ENCODE peak calls at places on chromosomes 2 and 18, in four cellular contexts. K, M, E and B are unnamed samples. For H4K20me1, the result is how much of the 10 kb centered on the place peaks cover.

GRCh38 chr2:73516033-73516432 is 126.2 kb downstream of the NAT8 start:
- DNase-seq in K (peak), M (no peak), E (no peak), B (no peak)

GRCh38 chr2:187208199-187208785 is 239.8 kb downstream of the CALCRL start:
- DNase-seq in K (no peak), M (no peak), E (no peak), B (no peak)

GRCh38 chr2:237143118-237143517 is 57.4 kb downstream of the COPS8 start:
- DNase-seq in K (no peak), M (no peak), E (no peak), B (no peak)

GRCh38 chr2:184654945-184655344 is 56.6 kb downstream of the ZNF804A start:
- DNase-seq in K (peak), M (no peak), E (no peak), B (no peak)

GRCh38 chr2:26314243-26314642 is 31.7 kb upstream of the SELENOI start:
- DNase-seq in K (no peak), M (no peak), E (peak), B (no peak)

GRCh38 chr2:191501390-191502168 is 176.4 kb upstream of the NABP1 start:
- DNase-seq in K (peak), M (peak), E (no peak), B (no peak)

GRCh38 chr2:2057125-2057721 is 273.9 kb downstream of the MYT1L start:
- DNase-seq in K (peak), M (no peak), E (peak), B (peak)

GRCh38 chr2:181847729-181848128 is 43.8 kb upstream of the ITPRID2 start:
- DNase-seq in K (no peak), M (no peak), E (no peak), B (no peak)

GRCh38 chr2:112483047-112483473 is 1.1 kb downstream of the TTL start:
- DNase-seq in K (peak), M (peak), E (peak), B (peak)

GRCh38 chr2:236668531-236668969 is 98.9 kb downstream of the ACKR3 start:
- DNase-seq in K (no peak), M (no peak), E (no peak), B (no peak)

GRCh38 chr2:6470518-6470917 is 395.2 kb downstream of the CMPK2 start:
- DNase-seq in K (no peak), M (no peak), E (no peak), B (no peak)

GRCh38 chr2:159072795-159073194 is 104.4 kb downstream of the TANC1 start:
- DNase-seq in K (peak), M (no peak), E (no peak), B (no peak)

GRCh38 chr18:59837586-59837985 is 62.2 kb upstream of the PMAIP1 start:
- DNase-seq in K (peak), M (peak), E (peak), B (peak)

GRCh38 chr18:49668583-49669290 is 106.9 kb downstream of the LIPG start:
- DNase-seq in K (peak), M (no peak), E (no peak), B (no peak)

DNA sequence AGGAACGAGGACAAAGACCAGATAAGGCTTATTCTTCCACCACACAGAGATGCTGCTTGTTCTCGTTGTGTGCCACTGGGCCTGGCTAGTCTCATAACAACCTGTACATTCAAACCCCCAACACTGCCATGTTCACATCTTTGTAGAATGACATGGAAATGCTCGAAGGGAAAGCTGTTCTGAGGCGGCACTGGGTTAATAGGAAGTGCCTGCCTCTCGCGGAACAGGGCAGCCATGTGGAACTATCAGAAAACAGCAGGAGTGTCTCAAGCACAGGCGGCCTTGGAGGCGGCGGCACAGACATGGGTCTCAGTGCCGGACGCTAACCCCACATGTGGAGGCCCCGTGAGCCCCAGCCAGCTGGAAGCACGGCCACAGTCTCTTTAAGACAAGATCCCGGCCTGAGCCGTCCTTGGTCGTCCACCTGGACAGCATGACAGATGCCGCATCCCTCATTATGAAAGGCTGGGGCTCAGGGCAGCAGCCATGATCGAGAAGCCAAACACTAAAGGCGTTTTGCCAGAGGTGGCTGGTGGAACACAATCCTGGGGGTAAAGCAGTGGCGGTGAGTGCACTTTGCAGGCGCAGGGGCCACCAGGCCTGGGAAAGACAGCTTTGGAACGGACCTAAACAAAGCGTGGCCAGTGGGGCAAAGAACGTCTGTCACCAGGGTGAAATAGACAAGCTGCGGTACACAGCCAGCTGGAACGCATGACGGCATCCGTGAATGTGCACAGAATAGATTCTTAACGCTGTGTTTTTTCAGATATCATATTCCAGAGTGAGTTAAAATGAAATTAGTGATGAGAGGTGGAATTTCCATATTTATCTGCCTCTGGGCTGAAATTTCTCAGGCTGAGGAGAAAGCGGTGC is 161.0 kb downstream of the HDAC4 start:
- DNase-seq in K (no peak), M (peak), E (no peak), B (no peak)
- H4K20me1 ChIP-seq in K (under half), M (under half), E (under half), B (half or more)

GRCh38 chr2:61898810-61899209 is 6.7 kb upstream of the COMMD1 start:
- DNase-seq in K (no peak), M (peak), E (no peak), B (no peak)
- TF ChIP-seq CTCF in K (peak), M (peak), E (peak), B (peak)

GRCh38 chr18:3264362-3264761 is 2.4 kb downstream of the MYL12B start:
- DNase-seq in K (no peak), M (no peak), E (no peak), B (no peak)
- H4K20me1 ChIP-seq in K (under half), M (half or more), E (half or more), B (half or more)

GRCh38 chr2:74887445-74887951 is 53.6 kb downstream of the HK2 start:
- DNase-seq in K (peak), M (no peak), E (no peak), B (no peak)

GRCh38 chr2:74886251-74886650 is 52.3 kb downstream of the HK2 start:
- DNase-seq in K (no peak), M (no peak), E (no peak), B (no peak)

GRCh38 chr2:74889159-74889558 is 55.2 kb downstream of the HK2 start:
- DNase-seq in K (no peak), M (no peak), E (no peak), B (no peak)

GRCh38 chr2:74886811-74887210 is 52.9 kb downstream of the HK2 start:
- DNase-seq in K (no peak), M (peak), E (no peak), B (no peak)

GRCh38 chr2:74887961-74888670 is 54.2 kb downstream of the HK2 start:
- DNase-seq in K (peak), M (no peak), E (no peak), B (no peak)
- TF ChIP-seq CTCF in K (no peak), M (no peak), E (no peak), B (no peak)

GRCh38 chr2:118849226-118850170 is 2.0 kb upstream of the EN1 start:
- DNase-seq in K (no peak), M (no peak), E (no peak), B (no peak)
- H4K20me1 ChIP-seq in K (under half), M (under half), E (under half), B (under half)

DNA sequence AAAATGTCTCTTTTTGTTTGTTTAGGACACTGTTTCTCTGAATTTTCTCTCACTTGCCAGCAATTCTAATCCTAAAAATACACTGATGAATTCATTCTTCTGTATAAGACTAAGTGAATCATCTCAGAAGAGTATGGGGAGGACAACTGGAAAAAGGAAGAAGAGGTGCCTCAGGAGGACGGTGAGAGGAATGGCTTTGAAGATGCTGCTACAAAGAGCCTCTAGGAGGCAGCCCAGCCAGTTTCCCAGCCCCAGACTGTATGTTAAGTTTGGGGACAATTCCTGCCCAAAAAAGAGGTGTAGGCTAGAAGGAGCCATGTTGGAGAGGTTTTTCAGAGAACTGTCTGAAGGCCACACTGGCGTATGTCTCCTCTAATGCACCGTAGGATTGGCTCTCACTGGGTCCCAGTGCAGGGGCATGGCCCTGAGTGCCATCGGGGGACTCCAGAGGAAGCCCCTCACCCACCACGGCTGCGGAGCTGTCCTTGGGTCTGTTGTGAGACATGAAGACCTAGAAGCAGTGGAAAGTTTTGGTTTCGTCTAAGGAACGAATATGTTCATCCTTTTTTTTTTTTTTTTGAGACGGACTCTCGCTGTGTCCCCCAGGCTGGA is 3.1 kb upstream of the SDC1 start:
- DNase-seq in K (no peak), M (no peak), E (no peak), B (no peak)
- TF ChIP-seq CTCF in K (no peak), M (no peak), E (peak), B (no peak)

DNA sequence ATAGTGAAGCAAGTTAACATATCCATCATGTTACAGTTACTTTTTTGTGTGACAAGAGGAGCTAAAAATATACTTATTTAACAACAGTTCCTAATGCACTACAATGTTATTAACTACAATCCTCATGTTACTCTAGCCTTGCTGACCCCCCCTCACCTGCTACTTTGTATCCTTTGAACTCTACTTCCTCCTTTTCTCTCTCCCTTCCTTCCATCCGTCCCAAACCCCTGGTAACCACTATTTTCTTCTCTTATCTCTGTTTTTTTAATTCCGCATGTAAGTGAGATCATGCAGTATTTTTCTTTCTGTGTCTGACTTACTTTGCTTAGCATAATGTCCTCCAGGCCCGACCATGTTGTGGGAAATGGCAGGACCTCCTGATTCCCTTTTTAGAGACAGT is 59.4 kb downstream of the NPAS2 start:
- DNase-seq in K (no peak), M (no peak), E (no peak), B (no peak)
- H4K20me1 ChIP-seq in K (under half), M (under half), E (under half), B (under half)

DNA sequence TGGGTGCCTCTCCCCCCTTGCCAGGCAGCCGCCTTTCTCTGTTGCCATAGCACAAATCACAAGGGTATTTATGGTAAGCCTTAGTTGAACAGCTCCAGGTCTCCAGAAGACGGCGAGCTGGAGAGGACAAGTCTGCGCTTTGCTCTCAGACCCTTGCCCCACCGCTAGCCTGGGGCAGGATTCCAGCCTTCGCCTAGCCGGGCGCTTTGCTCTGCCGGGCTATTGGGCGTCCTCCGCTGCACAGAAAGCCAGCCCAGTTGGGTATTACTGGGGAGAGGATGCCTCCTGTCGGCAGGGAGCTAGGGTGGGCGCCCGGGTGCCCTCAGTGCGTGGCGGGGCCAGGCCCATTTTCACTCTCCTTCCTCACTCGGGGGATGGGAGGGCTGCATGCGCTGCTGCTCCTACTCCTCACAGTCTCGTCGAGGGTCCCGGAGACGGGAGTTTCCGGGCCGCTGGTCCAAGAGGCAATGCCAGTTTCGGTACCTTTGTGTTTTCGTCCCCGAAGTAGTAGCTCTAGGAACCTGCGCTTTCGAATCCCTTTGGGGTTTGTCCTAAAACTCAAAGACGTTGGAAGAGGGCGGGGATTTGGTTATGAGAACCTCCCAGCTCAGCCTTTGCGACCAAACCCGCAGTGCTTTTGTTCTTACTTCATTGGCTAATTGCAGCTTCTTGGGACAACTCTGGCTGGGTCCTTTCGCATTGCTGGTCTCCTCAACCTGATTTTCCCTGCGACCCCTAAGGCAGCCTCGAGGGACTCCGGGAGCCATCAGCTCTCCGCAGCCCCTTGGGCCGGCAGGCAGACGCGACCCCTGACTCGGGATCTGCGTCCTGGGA is 3.6 kb upstream of the DLX2 start:
- DNase-seq in K (peak), M (peak), E (peak), B (no peak)
- TF ChIP-seq CTCF in K (peak), M (peak), E (peak), B (no peak)

GRCh38 chr2:121588357-121588756 is 57.7 kb downstream of the RNU4ATAC start:
- DNase-seq in K (no peak), M (no peak), E (no peak), B (no peak)
- H4K20me1 ChIP-seq in K (under half), M (under half), E (under half), B (under half)

DNA sequence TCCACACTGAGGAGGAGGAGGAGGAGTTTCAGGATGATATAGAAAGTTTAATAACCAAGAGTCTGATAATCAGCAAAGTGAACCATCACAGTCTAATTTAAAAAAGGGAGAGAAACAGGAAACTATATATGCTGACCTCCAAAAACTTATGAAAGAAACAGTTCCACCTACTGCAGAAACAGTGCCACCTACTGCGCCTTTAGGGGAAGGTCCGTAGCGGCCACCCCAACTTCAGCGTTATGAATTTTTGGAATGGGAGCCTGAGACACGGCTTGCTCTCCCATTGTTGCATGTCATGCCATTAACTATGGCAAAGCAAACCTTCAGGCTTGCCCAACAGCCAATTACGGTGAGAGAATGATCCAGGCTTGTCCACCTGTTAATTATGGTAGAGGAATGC is 1719.2 kb upstream of the LRRTM1 start:
- DNase-seq in K (no peak), M (no peak), E (no peak), B (no peak)
- TF ChIP-seq CTCF in K (no peak), M (peak), E (no peak), B (peak)